ENCODE peak calls at places on chromosomes 4 and X, in seven cellular contexts. R, Y, X, E, H, N and S are unnamed samples.

GRCh38 chrX:70128071-70128470 is 5.2 kb upstream of the IGBP1 start:
- DNase-seq in Y (no peak), X (no peak), E (no peak), H (no peak), R (no peak), N (no peak), S (no peak)

GRCh38 chr4:65510976-65511375 is 159.3 kb downstream of the EPHA5 start:
- DNase-seq in X (no peak), H (no peak), R (no peak), E (no peak), N (no peak), Y (no peak), S (no peak)

GRCh38 chrX:47217121-47217851 is 1.2 kb upstream of the CDK16 start:
- DNase-seq in E (no peak), H (peak), X (no peak), Y (peak), N (no peak), R (no peak), S (no peak)

GRCh38 chr4:96983830-96984229 is 1143.9 kb downstream of the PDHA2 start:
- DNase-seq in X (no peak), N (no peak), H (no peak), E (no peak), R (no peak), Y (no peak), S (no peak)

GRCh38 chrX:35046646-35047231 is 104.1 kb downstream of the FAM47B start:
- DNase-seq in N (no peak), X (no peak), R (no peak), Y (no peak), H (no peak), E (no peak), S (no peak)

GRCh38 chrX:44506688-44507087 is 36.0 kb downstream of the FUNDC1 start:
- DNase-seq in N (no peak), X (no peak), Y (no peak), H (no peak), E (no peak), R (no peak), S (no peak)

GRCh38 chr4:88958080-88958479 is 98.9 kb downstream of the FAM13A start:
- DNase-seq in H (no peak), Y (no peak), E (no peak), X (no peak), N (no peak), R (no peak), S (no peak)

GRCh38 chr4:128228021-128228571 is 59.5 kb downstream of the PGRMC2 start:
- DNase-seq in Y (no peak), N (no peak), E (no peak), R (no peak), X (no peak), H (no peak), S (no peak)

GRCh38 chr4:113979157-113979972 is at the start of gene ARSJ:
- DNase-seq in E (no peak), X (no peak), Y (no peak), R (no peak), H (peak), N (no peak), S (no peak)

GRCh38 chr4:18155062-18156041 is 133.8 kb upstream of the LCORL start:
- DNase-seq in H (no peak), E (no peak), N (no peak), R (no peak), X (no peak), Y (no peak), S (no peak)

GRCh38 chr4:183838987-183839712 is 66.0 kb upstream of the STOX2 start:
- DNase-seq in N (no peak), H (peak), E (no peak), X (no peak), R (no peak), Y (peak), S (no peak)

GRCh38 chrX:136674270-136674986 is 26.5 kb downstream of the CD40LG start:
- DNase-seq in X (no peak), Y (no peak), E (no peak), H (no peak), N (no peak), R (peak), S (no peak)

GRCh38 chr4:16029329-16029728 is 54.5 kb downstream of the PROM1 start:
- DNase-seq in R (no peak), N (no peak), E (no peak), Y (no peak), X (no peak), H (no peak), S (no peak)

GRCh38 chrX:69538321-69538876 is 34.3 kb downstream of the NALF2 start:
- DNase-seq in N (no peak), H (peak), X (peak), Y (no peak), R (peak), E (peak), S (peak)

GRCh38 chr4:112748352-112748900 is 111.5 kb downstream of the LARP7 start:
- DNase-seq in R (no peak), N (no peak), E (no peak), H (no peak), Y (no peak), X (no peak), S (no peak)

GRCh38 chrX:86604620-86605019 is 456.4 kb downstream of the DACH2 start:
- DNase-seq in X (no peak), R (peak), Y (no peak), E (no peak), N (no peak), H (no peak), S (no peak)

GRCh38 chrX:122504026-122504425 is 680.1 kb upstream of the GRIA3 start:
- DNase-seq in Y (no peak), N (no peak), E (no peak), R (no peak), H (no peak), X (no peak), S (no peak)

GRCh38 chrX:154649864-154650510 is 3.4 kb downstream of the CTAG2 start:
- DNase-seq in R (no peak), X (no peak), N (no peak), E (no peak), Y (no peak), H (no peak), S (no peak)

GRCh38 chrX:50718791-50719190 is 95.2 kb downstream of the SHROOM4 start:
- DNase-seq in E (no peak), X (no peak), N (no peak), H (no peak), R (no peak), Y (no peak), S (no peak)

GRCh38 chr4:26741491-26741871 is 119.2 kb upstream of the STIM2 start:
- DNase-seq in X (no peak), Y (no peak), E (no peak), N (no peak), R (no peak), H (no peak), S (no peak)

GRCh38 chrX:134933911-134934310 is 56.9 kb upstream of the SMIM10 start:
- DNase-seq in H (no peak), Y (no peak), E (no peak), N (no peak), X (no peak), R (no peak), S (no peak)

GRCh38 chr4:6674500-6675149 is 19.1 kb upstream of the S100P start:
- DNase-seq in N (no peak), R (peak), E (peak), H (no peak), Y (no peak), X (peak), S (no peak)

GRCh38 chrX:56219702-56220101 is 12.5 kb upstream of the KLF8 start:
- DNase-seq in N (no peak), R (peak), H (no peak), X (no peak), Y (no peak), E (no peak), S (no peak)

GRCh38 chrX:49627030-49627777 is 28.4 kb downstream of the GAGE1 start:
- DNase-seq in X (no peak), R (peak), E (no peak), N (no peak), Y (no peak), H (peak), S (no peak)

GRCh38 chr4:108031427-108032083 is 41.9 kb downstream of the HADH start:
- DNase-seq in N (no peak), Y (no peak), R (no peak), E (no peak), X (no peak), H (no peak), S (no peak)

GRCh38 chr4:180768610-180769009 is 1474.6 kb upstream of the TENM3 start:
- DNase-seq in H (no peak), X (no peak), R (no peak), N (no peak), Y (no peak), E (no peak), S (no peak)

GRCh38 chrX:38672646-38673045 is 111.3 kb downstream of the TSPAN7 start:
- DNase-seq in X (no peak), H (no peak), Y (no peak), R (no peak), N (no peak), E (no peak), S (no peak)

GRCh38 chr4:96483308-96484030 is 643.6 kb downstream of the PDHA2 start:
- DNase-seq in R (no peak), E (no peak), Y (no peak), X (no peak), H (no peak), N (no peak), S (no peak)

GRCh38 chrX:18927558-18927957 is 56.4 kb downstream of the PHKA2 start:
- DNase-seq in N (no peak), E (no peak), H (no peak), Y (no peak), R (no peak), X (no peak), S (no peak)

GRCh38 chrX:136214551-136214950 is 36.6 kb downstream of the MAP7D3 start:
- DNase-seq in N (no peak), R (no peak), X (no peak), H (no peak), Y (no peak), E (no peak), S (no peak)

GRCh38 chr4:132065940-132066495 is 1083.1 kb upstream of the PCDH10 start:
- DNase-seq in N (no peak), H (no peak), X (no peak), R (no peak), E (no peak), Y (no peak), S (no peak)

GRCh38 chr4:8247047-8247930 is 22.3 kb upstream of the HTRA3 start:
- DNase-seq in R (no peak), X (no peak), H (no peak), Y (no peak), E (no peak), N (no peak), S (no peak)

GRCh38 chr4:93416337-93417102 is 412.0 kb upstream of the ATOH1 start:
- DNase-seq in N (no peak), X (no peak), Y (no peak), E (no peak), H (no peak), R (no peak), S (no peak)

GRCh38 chr4:41145571-41146078 is 68.7 kb downstream of the APBB2 start:
- DNase-seq in E (no peak), X (no peak), H (no peak), Y (peak), R (no peak), N (no peak), S (peak)

GRCh38 chr4:93832097-93832496 is 3.5 kb downstream of the ATOH1 start:
- DNase-seq in X (no peak), R (no peak), H (no peak), N (no peak), Y (no peak), E (no peak), S (no peak)

GRCh38 chr4:5465956-5466355 is 242.4 kb downstream of the EVC2 start:
- DNase-seq in E (no peak), N (no peak), R (no peak), X (no peak), H (no peak), Y (no peak), S (no peak)

GRCh38 chrX:39456894-39457600 is 640.7 kb downstream of the BCOR start:
- DNase-seq in X (no peak), N (no peak), Y (peak), H (no peak), E (no peak), R (no peak), S (no peak)

GRCh38 chrX:115147220-115147619 is 42.0 kb upstream of the RBMXL3 start:
- DNase-seq in Y (peak), H (peak), R (no peak), N (no peak), E (no peak), X (no peak), S (no peak)

GRCh38 chr4:24419147-24420034 is 165.0 kb downstream of the DHX15 start:
- DNase-seq in X (peak), E (peak), N (no peak), H (peak), Y (peak), R (peak), S (no peak)